ENCODE peak calls at places on chromosomes 5 and 9, in ten cellular contexts. F is psoas muscle, J is AG04449, U is suprapubic skin, H is cardiac fibroblast, V is fibroblast of lung, X is fibroblast of mammary gland, T is BE2C, D is spleen, A is astrocyte of the spinal cord. Q is an unnamed sample.

GRCh38 chr9:82810902-82811301 is 252.0 kb downstream of the RASEF start:
- DNase-seq in F (no peak), J (no peak), U (no peak), H (no peak), V (peak), X (peak), T (no peak), D (no peak), A (peak), Q (peak)

GRCh38 chr5:149073217-149073616 is 10.4 kb upstream of the SH3TC2 start:
- DNase-seq in F (no peak), J (no peak), U (no peak), H (no peak), V (no peak), X (peak), T (no peak), D (no peak), A (no peak), Q (no peak)

GRCh38 chr5:167710444-167711025 is 580.9 kb upstream of the WWC1 start:
- DNase-seq in F (no peak), J (no peak), U (no peak), H (no peak), V (peak), X (peak), T (no peak), D (no peak), A (no peak), Q (no peak)

GRCh38 chr5:1765141-1765879 is 34.3 kb downstream of the MRPL36 start:
- DNase-seq in F (no peak), J (peak), U (peak), H (no peak), V (no peak), X (no peak), T (no peak), D (peak), A (no peak), Q (peak)

GRCh38 chr9:131008909-131009618 is at the start of gene LAMC3:
- DNase-seq in F (peak), J (no peak), U (no peak), H (peak), V (no peak), X (no peak), T (peak), D (no peak), A (no peak), Q (no peak)

GRCh38 chr9:89435315-89435823 is 62.5 kb downstream of the SEMA4D start:
- DNase-seq in F (peak), J (no peak), U (no peak), H (no peak), V (no peak), X (no peak), T (no peak), D (peak), A (no peak), Q (peak)

GRCh38 chr5:13946111-13946510 is 1.6 kb upstream of the DNAH5 start:
- DNase-seq in F (no peak), J (no peak), U (no peak), H (no peak), V (peak), X (peak), T (no peak), D (no peak), A (peak), Q (no peak)

GRCh38 chr5:77367733-77368132 is 124.4 kb downstream of the WDR41 start:
- DNase-seq in F (no peak), J (no peak), U (no peak), H (no peak), V (peak), X (peak), T (no peak), D (no peak), A (peak), Q (no peak)

GRCh38 chr9:129889461-129889935 is 54.2 kb downstream of the USP20 start:
- DNase-seq in F (no peak), J (no peak), U (no peak), H (no peak), V (no peak), X (no peak), T (no peak), D (peak), A (no peak), Q (no peak)

GRCh38 chr5:171336486-171337206 is 27.6 kb downstream of the TLX3 start:
- DNase-seq in F (no peak), J (peak), U (no peak), H (peak), V (peak), X (peak), T (peak), D (peak), A (peak), Q (no peak)

GRCh38 chr9:136722093-136722968 is 10.0 kb downstream of the DIPK1B start:
- DNase-seq in F (no peak), J (no peak), U (no peak), H (no peak), V (no peak), X (no peak), T (no peak), D (no peak), A (no peak), Q (no peak)

GRCh38 chr9:115640887-115641286 is 512.7 kb upstream of the PAPPA start:
- DNase-seq in F (no peak), J (peak), U (no peak), H (peak), V (peak), X (peak), T (no peak), D (no peak), A (peak), Q (no peak)

GRCh38 chr5:29001666-29002065 is 1963.3 kb upstream of the CDH9 start:
- DNase-seq in F (no peak), J (no peak), U (no peak), H (no peak), V (no peak), X (no peak), T (peak), D (no peak), A (no peak), Q (no peak)

GRCh38 chr9:93659837-93660177 is 83.4 kb downstream of the PHF2 start:
- DNase-seq in F (no peak), J (no peak), U (no peak), H (no peak), V (no peak), X (peak), T (peak), D (peak), A (no peak), Q (peak)

GRCh38 chr5:16886366-16886736 is 49.7 kb downstream of the MYO10 start:
- DNase-seq in F (no peak), J (peak), U (no peak), H (peak), V (peak), X (peak), T (no peak), D (no peak), A (peak), Q (no peak)

GRCh38 chr5:121982500-121983261 is 20.9 kb downstream of the SRFBP1 start:
- DNase-seq in F (no peak), J (no peak), U (no peak), H (no peak), V (peak), X (peak), T (no peak), D (no peak), A (peak), Q (no peak)

GRCh38 chr9:102631559-102631958 is 363.6 kb upstream of the CYLC2 start:
- DNase-seq in F (no peak), J (no peak), U (no peak), H (peak), V (no peak), X (peak), T (no peak), D (no peak), A (no peak), Q (no peak)

GRCh38 chr5:157731272-157732129 is at the start of gene THG1L:
- DNase-seq in F (peak), J (peak), U (peak), H (peak), V (peak), X (peak), T (peak), D (peak), A (peak), Q (peak)

GRCh38 chr5:134079748-134080581 is 34.5 kb upstream of the TCF7 start:
- DNase-seq in F (no peak), J (no peak), U (no peak), H (no peak), V (no peak), X (no peak), T (no peak), D (peak), A (no peak), Q (no peak)

GRCh38 chr9:121631978-121632418 is 19.4 kb upstream of the DAB2IP start:
- DNase-seq in F (no peak), J (no peak), U (no peak), H (no peak), V (no peak), X (no peak), T (no peak), D (no peak), A (no peak), Q (no peak)

GRCh38 chr5:122972877-122973276 is 63.6 kb downstream of the PPIC start:
- DNase-seq in F (no peak), J (no peak), U (no peak), H (no peak), V (peak), X (peak), T (no peak), D (no peak), A (peak), Q (no peak)

GRCh38 chr9:87197349-87198130 is 250.2 kb upstream of the GAS1 start:
- DNase-seq in F (no peak), J (no peak), U (no peak), H (no peak), V (no peak), X (peak), T (no peak), D (no peak), A (no peak), Q (no peak)

GRCh38 chr5:170161069-170161468 is 55.4 kb downstream of the FOXI1 start:
- DNase-seq in F (no peak), J (no peak), U (no peak), H (no peak), V (no peak), X (peak), T (no peak), D (no peak), A (no peak), Q (no peak)

GRCh38 chr9:78221425-78221824 is 14.4 kb upstream of the CEP78 start:
- DNase-seq in F (no peak), J (no peak), U (no peak), H (no peak), V (no peak), X (peak), T (no peak), D (no peak), A (no peak), Q (no peak)

GRCh38 chr9:27505744-27506161 is 18.3 kb upstream of the IFNK start:
- DNase-seq in F (no peak), J (no peak), U (no peak), H (no peak), V (peak), X (no peak), T (no peak), D (no peak), A (peak), Q (no peak)

GRCh38 chr9:545480-545879 is 296.0 kb upstream of the DMRT1 start:
- DNase-seq in F (peak), J (no peak), U (no peak), H (peak), V (peak), X (no peak), T (no peak), D (no peak), A (no peak), Q (no peak)

GRCh38 chr9:83538172-83538889 is at the start of gene FRMD3:
- DNase-seq in F (peak), J (no peak), U (peak), H (peak), V (peak), X (peak), T (peak), D (peak), A (peak), Q (no peak)

GRCh38 chr9:80417211-80417773 is 845.5 kb downstream of the TLE4 start:
- DNase-seq in F (no peak), J (no peak), U (no peak), H (no peak), V (no peak), X (no peak), T (no peak), D (no peak), A (no peak), Q (no peak)

GRCh38 chr5:95771109-95771708 is 40.1 kb downstream of the RHOBTB3 start:
- DNase-seq in F (no peak), J (no peak), U (no peak), H (peak), V (peak), X (no peak), T (no peak), D (no peak), A (no peak), Q (no peak)

DNA sequence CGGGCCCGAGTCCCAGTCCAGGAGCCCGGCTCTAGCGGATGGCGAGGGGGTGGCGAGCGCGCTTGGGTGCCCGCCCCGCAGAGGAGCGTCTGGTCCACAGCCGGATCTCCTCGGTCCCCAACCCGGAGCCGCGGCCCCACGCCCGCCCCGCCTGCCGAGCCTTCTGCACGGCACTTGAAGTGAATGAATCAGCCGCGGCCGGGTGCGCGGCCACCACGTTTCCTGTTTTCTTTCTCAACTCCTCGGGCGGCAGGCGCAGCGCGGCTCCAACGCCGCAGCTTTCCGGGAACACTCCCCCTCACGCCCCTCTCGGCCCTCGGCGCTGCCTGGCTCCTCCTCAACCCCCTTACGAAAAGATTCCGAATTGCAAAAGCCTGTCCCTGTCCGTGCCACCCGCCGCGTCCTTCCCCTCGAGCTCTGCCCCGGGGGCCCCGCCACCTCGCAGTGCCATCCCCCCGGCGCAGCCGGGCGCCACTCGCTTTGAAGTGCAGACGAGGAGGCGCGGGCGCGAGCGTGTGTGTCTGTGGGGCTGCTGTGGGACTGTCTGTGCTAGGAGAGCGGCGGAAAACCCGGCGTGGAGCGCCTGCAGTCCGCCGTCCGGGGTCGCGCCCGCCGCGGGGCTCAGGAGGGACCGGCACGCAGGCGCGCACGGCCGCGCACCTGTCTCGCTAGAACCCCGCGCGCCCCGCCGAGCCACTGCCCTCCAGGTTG is 456.6 kb downstream of the RAB3C start:
- DNase-seq in F (peak), J (no peak), U (peak), H (peak), V (peak), X (peak), T (peak), D (peak), A (peak), Q (peak)
- H3K4me3 ChIP-seq in F (peak), J (peak), U (peak), H (peak), V (peak), X (peak), T (peak), D (peak), A (peak), Q (peak)

GRCh38 chr5:151463137-151464029 is 16.0 kb downstream of the SLC36A1 start:
- DNase-seq in F (no peak), J (no peak), U (no peak), H (no peak), V (no peak), X (no peak), T (peak), D (no peak), A (no peak), Q (no peak)
- TF ChIP-seq CTCF in F (peak), J (peak), U (no peak), H (peak), V (no peak), X (peak), T (peak), D (no peak), A (peak), Q (peak)

GRCh38 chr5:176629853-176630680 is at the start of the genes EIF4E1B and SNCB:
- DNase-seq in F (peak), J (no peak), U (no peak), H (peak), V (peak), X (no peak), T (peak), D (peak), A (peak), Q (peak)
- H3K4me3 ChIP-seq in F (peak), J (peak), U (peak), H (peak), V (peak), X (no peak), T (peak), D (peak), A (peak), Q (peak)

GRCh38 chr5:154863291-154864080 is 5.1 kb downstream of the CNOT8 start:
- DNase-seq in F (no peak), J (no peak), U (no peak), H (no peak), V (no peak), X (no peak), T (no peak), D (no peak), A (no peak), Q (no peak)
- TF ChIP-seq CTCF in F (no peak), J (no peak), U (no peak), H (no peak), V (no peak), X (no peak), T (no peak), D (no peak), A (no peak), Q (no peak)

DNA sequence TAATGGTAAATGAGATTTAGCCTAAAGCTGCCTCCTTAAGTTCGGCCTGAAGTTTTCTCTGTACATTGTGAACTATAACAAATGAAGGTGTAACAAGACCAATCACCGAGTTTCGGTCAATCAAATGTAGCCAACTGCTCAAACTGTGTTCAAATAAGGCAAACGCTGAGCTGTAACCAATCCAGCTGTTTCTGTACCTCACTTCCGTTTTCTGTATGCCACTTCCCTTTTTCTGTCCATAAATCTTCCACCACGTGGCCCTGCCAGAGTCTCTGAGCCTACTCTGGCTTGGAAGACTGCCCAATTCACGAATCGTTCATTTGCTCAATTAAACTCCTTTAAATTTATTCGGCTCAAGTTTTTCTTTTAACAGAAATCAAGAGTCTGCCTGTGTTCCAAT is 193.5 kb upstream of the KLF9 start:
- DNase-seq in F (no peak), J (no peak), U (no peak), H (no peak), V (no peak), X (peak), T (peak), D (no peak), A (no peak), Q (no peak)
- H3K4me3 ChIP-seq in F (no peak), J (no peak), U (no peak), H (no peak), V (no peak), X (no peak), T (no peak), D (no peak), A (no peak), Q (no peak)

GRCh38 chr5:139251281-139251687 is 42.3 kb upstream of the MATR3 start:
- DNase-seq in F (no peak), J (no peak), U (no peak), H (no peak), V (no peak), X (peak), T (no peak), D (no peak), A (no peak), Q (no peak)
- TF ChIP-seq CTCF in F (no peak), J (no peak), U (no peak), H (peak), V (peak), X (peak), T (peak), D (peak), A (peak), Q (no peak)

GRCh38 chr5:88659529-88660325 is 223.3 kb downstream of the MEF2C start:
- DNase-seq in F (no peak), J (no peak), U (no peak), H (no peak), V (peak), X (no peak), T (no peak), D (no peak), A (peak), Q (no peak)
- H3K4me3 ChIP-seq in F (no peak), J (no peak), U (no peak), H (no peak), V (no peak), X (no peak), T (no peak), D (peak), A (peak), Q (no peak)

DNA sequence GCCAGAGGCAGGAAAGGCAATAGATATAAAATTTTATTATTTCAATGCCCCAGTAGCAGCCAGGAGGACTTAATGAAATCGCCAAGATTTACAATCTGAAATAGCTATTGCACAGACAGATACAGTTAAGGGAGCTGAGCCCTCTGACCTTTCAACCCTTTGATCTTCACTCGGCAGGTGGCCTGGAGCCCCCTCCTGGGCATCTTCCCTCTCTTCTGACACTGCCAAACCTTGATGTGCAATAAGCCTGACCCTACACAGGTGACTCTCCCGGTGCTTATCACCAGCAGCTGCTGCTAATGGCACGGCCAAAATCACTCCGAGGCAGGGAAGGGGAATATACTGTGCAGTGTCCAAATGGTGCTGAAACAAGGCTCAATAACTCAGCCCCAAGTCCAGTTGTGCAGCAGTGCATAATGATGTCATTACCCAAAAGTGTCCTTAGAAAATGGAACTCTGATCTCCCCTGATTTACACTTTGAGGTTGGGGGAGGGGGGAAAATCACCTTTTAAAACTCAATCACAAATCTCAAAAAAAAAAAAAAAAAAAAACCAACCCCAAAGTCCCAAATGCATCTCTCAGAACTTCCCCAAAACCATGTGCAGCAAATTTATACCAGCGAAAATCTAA is 242.0 kb downstream of the CRB2 start:
- DNase-seq in F (no peak), J (no peak), U (no peak), H (no peak), V (no peak), X (no peak), T (peak), D (no peak), A (no peak), Q (no peak)
- TF ChIP-seq CTCF in F (no peak), J (no peak), U (no peak), H (no peak), V (no peak), X (no peak), T (peak), D (no peak), A (no peak), Q (no peak)

DNA sequence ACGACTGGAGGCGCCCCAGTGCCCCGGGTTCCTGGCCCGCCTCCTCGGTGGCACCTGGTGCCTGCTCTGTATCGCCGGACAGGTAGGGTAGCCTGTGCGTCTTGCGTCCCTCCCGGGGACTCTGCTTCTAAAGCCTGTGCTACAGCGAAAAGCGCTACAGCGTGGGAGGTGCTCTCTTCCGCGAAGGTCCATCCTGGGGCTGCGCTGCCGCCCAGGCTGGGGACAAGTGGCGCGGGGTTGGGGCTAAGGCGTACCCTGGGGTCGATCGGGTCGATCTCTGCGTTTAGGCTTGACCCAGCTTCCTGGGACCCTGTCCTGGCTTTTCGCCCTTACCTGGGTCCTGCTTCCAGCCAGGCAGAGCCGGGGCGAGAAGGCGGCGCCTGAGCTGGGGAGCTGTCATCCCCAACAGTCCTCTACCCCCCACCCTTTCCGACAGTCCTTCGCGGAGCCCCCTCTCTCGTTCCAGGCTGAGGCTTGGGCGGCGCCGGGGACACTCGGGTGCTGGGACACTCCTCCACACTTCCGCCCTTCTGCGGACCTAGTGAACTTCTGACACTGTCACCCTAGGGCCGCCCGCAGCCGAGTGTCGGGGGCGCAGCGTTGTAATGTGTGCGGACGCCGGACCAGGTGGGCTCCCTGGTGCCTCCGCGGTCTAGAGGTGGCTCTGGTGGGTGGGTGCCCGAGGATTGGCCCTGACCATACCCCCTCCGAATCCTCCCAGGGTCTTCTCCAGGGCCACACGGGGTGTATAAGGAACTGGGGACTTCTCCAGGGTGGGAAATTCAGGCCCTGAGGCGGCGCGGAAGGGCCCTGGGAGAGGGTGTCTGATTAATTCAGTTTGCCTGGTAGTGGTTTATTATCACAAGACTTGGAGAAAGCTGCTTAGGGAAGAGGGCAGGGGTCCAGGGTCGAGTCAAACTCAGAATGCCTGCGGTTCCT is 328.2 kb downstream of the SH3GL2 start:
- DNase-seq in F (peak), J (no peak), U (no peak), H (no peak), V (no peak), X (no peak), T (no peak), D (no peak), A (no peak), Q (peak)
- H3K4me3 ChIP-seq in F (peak), J (no peak), U (peak), H (no peak), V (no peak), X (no peak), T (no peak), D (peak), A (no peak), Q (no peak)

Q was measured in RWPE2.